ENCODE peak calls at places on chromosome 2, in four cellular contexts. One of them, this sample, is unnamed.

GRCh38 chr2:201136889-201137321 is 20.9 kb downstream of the CFLAR start:
- DNase-seq in Peyer's patch: no peak
- DNase-seq in MM.1S: no peak
- DNase-seq in frontal cortex: no peak
- DNase-seq in this sample: no peak

GRCh38 chr2:230991598-230991997 is 4.3 kb upstream of the SPATA3 start:
- DNase-seq in frontal cortex: no peak
- DNase-seq in MM.1S: no peak
- DNase-seq in Peyer's patch: no peak
- DNase-seq in this sample: no peak

GRCh38 chr2:227407601-227408089 is 19.9 kb upstream of the SCYGR1 start:
- DNase-seq in frontal cortex: no peak
- DNase-seq in Peyer's patch: no peak
- DNase-seq in MM.1S: no peak
- DNase-seq in this sample: no peak

GRCh38 chr2:88061295-88061694 is 5.7 kb upstream of the KRCC1 start:
- DNase-seq in Peyer's patch: no peak
- DNase-seq in frontal cortex: no peak
- DNase-seq in MM.1S: no peak
- DNase-seq in this sample: no peak

GRCh38 chr2:45743531-45744391 is 92.3 kb downstream of the PRKCE start:
- DNase-seq in MM.1S: no peak
- DNase-seq in frontal cortex: no peak
- DNase-seq in Peyer's patch: no peak
- DNase-seq in this sample: no peak

GRCh38 chr2:160603771-160604510 is 110.3 kb upstream of the RBMS1 start:
- DNase-seq in frontal cortex: no peak
- DNase-seq in Peyer's patch: no peak
- DNase-seq in MM.1S: no peak
- DNase-seq in this sample: no peak

GRCh38 chr2:99481941-99482340 is 7.9 kb downstream of the REV1 start:
- DNase-seq in Peyer's patch: peak; percentile 59
- DNase-seq in frontal cortex: no peak
- DNase-seq in MM.1S: no peak
- DNase-seq in this sample: no peak

GRCh38 chr2:239086325-239087020 is 238.6 kb downstream of the TWIST2 start:
- DNase-seq in Peyer's patch: no peak
- DNase-seq in frontal cortex: no peak
- DNase-seq in MM.1S: no peak
- DNase-seq in this sample: no peak

GRCh38 chr2:75587954-75588587 is 27.3 kb upstream of the EVA1A start:
- DNase-seq in MM.1S: no peak
- DNase-seq in Peyer's patch: no peak
- DNase-seq in frontal cortex: no peak
- DNase-seq in this sample: no peak

GRCh38 chr2:33655626-33656025 is 56.5 kb upstream of the FAM98A start:
- DNase-seq in Peyer's patch: no peak
- DNase-seq in MM.1S: no peak
- DNase-seq in frontal cortex: no peak
- DNase-seq in this sample: no peak

GRCh38 chr2:101387151-101387807 is at the start of gene CREG2:
- DNase-seq in MM.1S: no peak
- DNase-seq in frontal cortex: peak; percentile 82
- DNase-seq in Peyer's patch: peak; percentile 61
- DNase-seq in this sample: peak; percentile 53

GRCh38 chr2:225177098-225177497 is 134.8 kb upstream of the DOCK10 start:
- DNase-seq in MM.1S: no peak
- DNase-seq in Peyer's patch: no peak
- DNase-seq in frontal cortex: no peak
- DNase-seq in this sample: no peak

GRCh38 chr2:158817596-158817995 is 22.5 kb downstream of the DAPL1 start:
- DNase-seq in Peyer's patch: no peak
- DNase-seq in frontal cortex: no peak
- DNase-seq in MM.1S: no peak
- DNase-seq in this sample: no peak

GRCh38 chr2:78775291-78775690 is 250.2 kb upstream of the REG3G start:
- DNase-seq in frontal cortex: no peak
- DNase-seq in MM.1S: no peak
- DNase-seq in Peyer's patch: no peak
- DNase-seq in this sample: no peak